ENCODE peak calls at places on chromosomes 4 and X, in four cellular contexts. One of them, this sample, is unnamed.

GRCh38 chr4:40199179-40199670 is 2.4 kb downstream of the RHOH start:
- DNase-seq in mucosa of gallbladder: no peak
- DNase-seq in activated CD4-positive, alpha-beta T cell treated with anti-CD3 and anti-CD28 coated beads, Interleukin-2, amount 10 ng/mL, durations not matched to agents 7 days and 5 days: peak
- DNase-seq in posterior cingulate gyrus: no peak
- DNase-seq in this sample: no peak

GRCh38 chr4:183746305-183747229 is 87.5 kb downstream of the TRAPPC11 start:
- DNase-seq in mucosa of gallbladder: no peak
- DNase-seq in activated CD4-positive, alpha-beta T cell treated with anti-CD3 and anti-CD28 coated beads, Interleukin-2, amount 10 ng/mL, durations not matched to agents 7 days and 5 days: no peak
- DNase-seq in posterior cingulate gyrus: no peak
- DNase-seq in this sample: no peak

GRCh38 chr4:2745981-2746806 is 9.9 kb downstream of the TNIP2 start:
- DNase-seq in mucosa of gallbladder: no peak
- DNase-seq in activated CD4-positive, alpha-beta T cell treated with anti-CD3 and anti-CD28 coated beads, Interleukin-2, amount 10 ng/mL, durations not matched to agents 7 days and 5 days: peak
- DNase-seq in posterior cingulate gyrus: no peak
- DNase-seq in this sample: peak

GRCh38 chr4:175947117-175947722 is 118.4 kb upstream of the WDR17 start:
- DNase-seq in mucosa of gallbladder: no peak
- DNase-seq in activated CD4-positive, alpha-beta T cell treated with anti-CD3 and anti-CD28 coated beads, Interleukin-2, amount 10 ng/mL, durations not matched to agents 7 days and 5 days: no peak
- DNase-seq in posterior cingulate gyrus: no peak
- DNase-seq in this sample: no peak

GRCh38 chrX:107676559-107677378 is 48.5 kb downstream of the PRPS1 start:
- DNase-seq in mucosa of gallbladder: peak
- DNase-seq in activated CD4-positive, alpha-beta T cell treated with anti-CD3 and anti-CD28 coated beads, Interleukin-2, amount 10 ng/mL, durations not matched to agents 7 days and 5 days: peak
- DNase-seq in posterior cingulate gyrus: no peak
- DNase-seq in this sample: peak

GRCh38 chrX:30831082-30831481 is 58.0 kb downstream of the TAB3 start:
- DNase-seq in mucosa of gallbladder: no peak
- DNase-seq in activated CD4-positive, alpha-beta T cell treated with anti-CD3 and anti-CD28 coated beads, Interleukin-2, amount 10 ng/mL, durations not matched to agents 7 days and 5 days: peak
- DNase-seq in posterior cingulate gyrus: no peak
- DNase-seq in this sample: no peak

GRCh38 chrX:134625315-134625718 is 33.0 kb downstream of the PLAC1 start:
- DNase-seq in mucosa of gallbladder: no peak
- DNase-seq in activated CD4-positive, alpha-beta T cell treated with anti-CD3 and anti-CD28 coated beads, Interleukin-2, amount 10 ng/mL, durations not matched to agents 7 days and 5 days: no peak
- DNase-seq in posterior cingulate gyrus: no peak
- DNase-seq in this sample: no peak

GRCh38 chrX:826026-826425 is 195.4 kb downstream of the SHOX start:
- DNase-seq in mucosa of gallbladder: no peak
- DNase-seq in activated CD4-positive, alpha-beta T cell treated with anti-CD3 and anti-CD28 coated beads, Interleukin-2, amount 10 ng/mL, durations not matched to agents 7 days and 5 days: no peak
- DNase-seq in posterior cingulate gyrus: no peak
- DNase-seq in this sample: no peak

GRCh38 chr4:89674876-89675459 is 162.0 kb downstream of the SNCA start:
- DNase-seq in mucosa of gallbladder: no peak
- DNase-seq in activated CD4-positive, alpha-beta T cell treated with anti-CD3 and anti-CD28 coated beads, Interleukin-2, amount 10 ng/mL, durations not matched to agents 7 days and 5 days: no peak
- DNase-seq in posterior cingulate gyrus: no peak
- DNase-seq in this sample: no peak

GRCh38 chr4:145680902-145681301 is 956 bp downstream of the C4orf51 start:
- DNase-seq in mucosa of gallbladder: no peak
- DNase-seq in activated CD4-positive, alpha-beta T cell treated with anti-CD3 and anti-CD28 coated beads, Interleukin-2, amount 10 ng/mL, durations not matched to agents 7 days and 5 days: no peak
- DNase-seq in posterior cingulate gyrus: no peak
- DNase-seq in this sample: no peak

GRCh38 chrX:43707812-43708548 is 51.9 kb downstream of the MAOA start:
- DNase-seq in mucosa of gallbladder: peak
- DNase-seq in activated CD4-positive, alpha-beta T cell treated with anti-CD3 and anti-CD28 coated beads, Interleukin-2, amount 10 ng/mL, durations not matched to agents 7 days and 5 days: no peak
- DNase-seq in posterior cingulate gyrus: no peak
- DNase-seq in this sample: peak

GRCh38 chrX:9456250-9457074 is 8.4 kb upstream of the TBL1X start:
- DNase-seq in mucosa of gallbladder: no peak
- DNase-seq in activated CD4-positive, alpha-beta T cell treated with anti-CD3 and anti-CD28 coated beads, Interleukin-2, amount 10 ng/mL, durations not matched to agents 7 days and 5 days: peak
- DNase-seq in posterior cingulate gyrus: no peak
- DNase-seq in this sample: no peak

This sample was measured in transverse colon.